ENCODE peak calls at places on chromosomes 12 and 14, in four cellular contexts. Y, W, D and R are unnamed samples.

GRCh38 chr12:95385246-95385645 is 88.7 kb upstream of the METAP2 start:
- DNase-seq in D (peak; percentile 50), Y (no peak), W (no peak), R (no peak)

GRCh38 chr14:58299665-58300202 is 1.4 kb downstream of the ARID4A start:
- DNase-seq in W (peak; percentile 26), D (no peak), Y (no peak), R (no peak)

GRCh38 chr12:105740337-105740736 is 398.4 kb downstream of the NUAK1 start:
- DNase-seq in W (no peak), D (no peak), Y (no peak), R (no peak)

GRCh38 chr12:75137896-75138295 is 71.7 kb downstream of the KCNC2 start:
- DNase-seq in W (no peak), D (no peak), Y (no peak), R (no peak)

GRCh38 chr12:100823988-100824387 is 29.4 kb downstream of the ANO4 start:
- DNase-seq in Y (peak; percentile 27), D (peak; percentile 82), W (no peak), R (no peak)

GRCh38 chr12:113850309-113851056 is 115.6 kb downstream of the RBM19 start:
- DNase-seq in Y (no peak), W (no peak), D (peak; percentile 4), R (no peak)

GRCh38 chr14:74571441-74571841 is 40.6 kb downstream of the LTBP2 start:
- DNase-seq in W (no peak), D (peak; percentile 86), Y (no peak), R (no peak)

GRCh38 chr12:93137656-93138612 is 208.8 kb upstream of the EEA1 start:
- DNase-seq in D (peak; percentile 96), W (no peak), Y (no peak), R (no peak)

GRCh38 chr12:50581226-50582184 is 76.7 kb downstream of the DIP2B start:
- DNase-seq in W (no peak), D (peak; percentile 76), Y (no peak), R (no peak)

GRCh38 chr12:50166776-50167025 is 468 bp downstream of the CERS5 start:
- DNase-seq in Y (no peak), W (no peak), D (no peak), R (no peak)